ENCODE peak calls at places on chromosomes 16 and 17, in four cellular contexts. S, Y, Q and A are unnamed samples.

GRCh38 chr16:81889896-81890634 is 111.0 kb downstream of the PLCG2 start:
- DNase-seq in S (no peak), Y (peak), Q (peak), A (peak)

GRCh38 chr17:45143101-45143670 is 5.1 kb upstream of the HEXIM1 start:
- DNase-seq in S (no peak), Y (no peak), Q (no peak), A (peak)

GRCh38 chr16:9850716-9851115 is 331.5 kb downstream of the GRIN2A start:
- DNase-seq in S (no peak), Y (no peak), Q (no peak), A (no peak)

GRCh38 chr16:68288252-68288650 is 22.5 kb downstream of the SLC7A6OS start:
- DNase-seq in S (no peak), Y (no peak), Q (no peak), A (no peak)

GRCh38 chr16:58036943-58037342 is 11.4 kb downstream of the MMP15 start:
- DNase-seq in S (no peak), Y (no peak), Q (no peak), A (no peak)

GRCh38 chr17:68468785-68469184 is 11.5 kb upstream of the WIPI1 start:
- DNase-seq in S (no peak), Y (no peak), Q (no peak), A (peak)

GRCh38 chr17:72118588-72119279 is 2.1 kb upstream of the SOX9 start:
- DNase-seq in S (no peak), Y (no peak), Q (peak), A (peak)

GRCh38 chr17:73319766-73320165 is 8.0 kb upstream of the CDC42EP4 start:
- DNase-seq in S (no peak), Y (no peak), Q (no peak), A (no peak)

GRCh38 chr17:32496348-32497078 is 9.7 kb downstream of the CDK5R1 start:
- DNase-seq in S (no peak), Y (no peak), Q (peak), A (no peak)

GRCh38 chr16:68866933-68867332 is 23.6 kb downstream of the TANGO6 start:
- DNase-seq in S (no peak), Y (no peak), Q (no peak), A (no peak)

GRCh38 chr16:22646948-22647556 is 136.4 kb downstream of the NPIPB5 start:
- DNase-seq in S (no peak), Y (no peak), Q (no peak), A (no peak)

GRCh38 chr17:73492802-73493139 is 151.5 kb downstream of the SDK2 start:
- DNase-seq in S (no peak), Y (no peak), Q (no peak), A (peak)

GRCh38 chr16:2962334-2963073 is 1.6 kb upstream of the KREMEN2 start:
- DNase-seq in S (no peak), Y (no peak), Q (no peak), A (no peak)

GRCh38 chr16:86619263-86619935 is 41.0 kb downstream of the FOXL1 start:
- DNase-seq in S (no peak), Y (no peak), Q (no peak), A (no peak)

GRCh38 chr16:69397821-69398521 is 12.2 kb upstream of the TERF2 start:
- DNase-seq in S (no peak), Y (peak), Q (peak), A (peak)

GRCh38 chr17:76051071-76051467 is 21.2 kb downstream of the SRP68 start:
- DNase-seq in S (no peak), Y (no peak), Q (no peak), A (no peak)

GRCh38 chr16:25108054-25108453 is 3.5 kb upstream of the LCMT1 start:
- DNase-seq in S (no peak), Y (no peak), Q (no peak), A (peak)

GRCh38 chr16:50879873-50880695 is 138.2 kb downstream of the CYLD start:
- DNase-seq in S (no peak), Y (no peak), Q (no peak), A (peak)

GRCh38 chr16:29686740-29687327 is 7.9 kb downstream of the QPRT start:
- DNase-seq in S (no peak), Y (no peak), Q (no peak), A (no peak)

GRCh38 chr17:59830007-59830630 is 62.6 kb downstream of the TUBD1 start:
- DNase-seq in S (no peak), Y (no peak), Q (peak), A (no peak)

GRCh38 chr16:87515475-87516330 is 22.9 kb upstream of the ZCCHC14 start:
- DNase-seq in S (no peak), Y (no peak), Q (no peak), A (no peak)

GRCh38 chr17:5121186-5121841 is 5.5 kb downstream of the USP6 start:
- DNase-seq in S (no peak), Y (no peak), Q (no peak), A (no peak)

GRCh38 chr16:56115817-56116576 is 75.3 kb upstream of the GNAO1 start:
- DNase-seq in S (no peak), Y (no peak), Q (no peak), A (peak)

GRCh38 chr17:15955793-15956541 is 11.0 kb downstream of the ADORA2B start:
- DNase-seq in S (no peak), Y (no peak), Q (no peak), A (peak)

GRCh38 chr16:87764600-87765472 is 950 bp downstream of the KLHDC4 start:
- DNase-seq in S (peak), Y (no peak), Q (no peak), A (no peak)

GRCh38 chr17:47967607-47968252 is 3.2 kb upstream of the CDK5RAP3 start:
- DNase-seq in S (no peak), Y (no peak), Q (peak), A (peak)

GRCh38 chr17:41404024-41404651 is 6.7 kb upstream of the KRT31 start:
- DNase-seq in S (peak), Y (peak), Q (peak), A (peak)

GRCh38 chr17:77352996-77353395 is 212.2 kb downstream of the SEC14L1 start:
- DNase-seq in S (no peak), Y (no peak), Q (no peak), A (no peak)

GRCh38 chr17:46002311-46002972 is 3.4 kb downstream of the STH start:
- DNase-seq in S (peak), Y (peak), Q (peak), A (peak)

GRCh38 chr17:36657763-36658490 is 56.5 kb downstream of the MRM1 start:
- DNase-seq in S (no peak), Y (no peak), Q (no peak), A (peak)

GRCh38 chr16:28985611-28986041 is 774 bp downstream of the LAT start:
- DNase-seq in S (no peak), Y (no peak), Q (no peak), A (no peak)

GRCh38 chr17:55167024-55167721 is 97.6 kb upstream of the HLF start:
- DNase-seq in S (no peak), Y (no peak), Q (no peak), A (no peak)

GRCh38 chr16:85401370-85401916 is 211.7 kb upstream of the GSE1 start:
- DNase-seq in S (no peak), Y (no peak), Q (no peak), A (no peak)

GRCh38 chr16:57178296-57178695 is 7.5 kb downstream of the PSME3IP1 start:
- DNase-seq in S (no peak), Y (no peak), Q (no peak), A (no peak)

GRCh38 chr16:50400967-50401348 is 32.2 kb upstream of the BRD7 start:
- DNase-seq in S (no peak), Y (no peak), Q (no peak), A (no peak)

GRCh38 chr17:42097691-42098661 is at the start of gene ZNF385C:
- DNase-seq in S (peak), Y (no peak), Q (no peak), A (no peak)

GRCh38 chr16:53207810-53208752 is 153.3 kb downstream of the CHD9 start:
- DNase-seq in S (no peak), Y (peak), Q (peak), A (peak)

GRCh38 chr17:8118769-8119574 is 658 bp upstream of the ALOXE3 start:
- DNase-seq in S (peak), Y (peak), Q (peak), A (peak)
- H3K27ac ChIP-seq in S (peak), Y (peak), Q (no peak), A (no peak)

GRCh38 chr17:38893113-38893512 is 23.3 kb downstream of the LASP1 start:
- DNase-seq in S (no peak), Y (no peak), Q (no peak), A (peak)
- H3K27ac ChIP-seq in S (peak), Y (peak), Q (no peak), A (no peak)

GRCh38 chr16:61653544-61653943 is 382.7 kb downstream of the CDH8 start:
- DNase-seq in S (no peak), Y (no peak), Q (no peak), A (no peak)
- H3K27ac ChIP-seq in S (no peak), Y (no peak), Q (no peak), A (no peak)

DNA sequence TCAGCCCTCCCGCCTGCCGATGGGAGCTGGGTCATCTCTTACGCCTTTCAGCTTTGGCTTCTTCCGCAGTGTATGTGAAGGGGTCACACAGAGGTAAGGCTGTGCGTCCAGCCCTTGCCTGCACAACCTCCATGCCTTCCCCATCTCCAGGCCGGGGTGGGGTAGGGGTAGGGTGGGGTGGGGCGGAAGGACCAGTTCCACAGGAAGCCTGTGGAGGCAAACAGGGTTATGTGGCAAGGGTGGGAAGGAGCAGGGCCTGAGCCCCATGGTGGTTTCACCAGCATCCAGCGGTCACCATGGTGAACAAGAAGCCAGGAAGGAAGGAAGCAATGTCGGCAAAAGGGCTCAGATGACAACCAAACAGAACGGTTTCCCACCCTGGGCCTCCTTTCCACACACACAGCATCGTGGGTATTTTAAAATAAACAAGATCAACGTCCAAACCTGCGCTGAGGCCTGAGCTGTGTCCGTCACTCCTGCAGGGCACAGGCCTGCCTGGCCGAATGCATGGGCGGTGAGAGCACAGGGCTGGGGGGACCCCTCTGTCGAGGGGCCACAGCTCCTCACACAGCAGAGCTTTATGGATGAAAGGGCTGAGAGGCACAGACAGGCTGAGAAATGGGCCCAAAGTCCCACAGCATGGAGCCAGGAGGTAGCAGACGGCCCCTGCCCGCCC is 80.5 kb downstream of the ZNF778 start:
- DNase-seq in S (no peak), Y (no peak), Q (no peak), A (no peak)
- H3K27ac ChIP-seq in S (no peak), Y (no peak), Q (peak), A (no peak)

GRCh38 chr17:28365487-28365886 is 488 bp upstream of the SEBOX start:
- DNase-seq in S (no peak), Y (no peak), Q (no peak), A (no peak)
- H3K27ac ChIP-seq in S (no peak), Y (no peak), Q (no peak), A (no peak)